ENCODE peak calls at places on chromosomes 13 and 19, in four cellular contexts. One of them, this sample, is unnamed.

GRCh38 chr19:38617764-38618589 is at the start of gene MAP4K1:
- DNase-seq in lower leg skin: peak; percentile 90
- DNase-seq in G401: peak; percentile 48
- DNase-seq in GM06990: peak; percentile 93
- DNase-seq in this sample: peak; percentile 58

GRCh38 chr19:10183926-10184325 is 10.8 kb downstream of the DNMT1 start:
- DNase-seq in GM06990: no peak
- DNase-seq in lower leg skin: no peak
- DNase-seq in G401: no peak
- DNase-seq in this sample: no peak

GRCh38 chr19:7871530-7872305 is 2.5 kb downstream of the PRR36 start:
- DNase-seq in GM06990: peak; percentile 86
- DNase-seq in G401: peak; percentile 80
- DNase-seq in lower leg skin: peak; percentile 96
- DNase-seq in this sample: peak; percentile 82

GRCh38 chr13:30441304-30441703 is 19.0 kb downstream of the UBE2L5 start:
- DNase-seq in G401: no peak
- DNase-seq in GM06990: peak; percentile 41
- DNase-seq in lower leg skin: no peak
- DNase-seq in this sample: no peak

GRCh38 chr13:100987993-100988392 is 313.4 kb upstream of the TMTC4 start:
- DNase-seq in GM06990: no peak
- DNase-seq in G401: peak; percentile 25
- DNase-seq in lower leg skin: no peak
- DNase-seq in this sample: no peak

GRCh38 chr13:83613524-83613923 is 268.8 kb downstream of the SLITRK1 start:
- DNase-seq in lower leg skin: no peak
- DNase-seq in G401: no peak
- DNase-seq in GM06990: no peak
- DNase-seq in this sample: no peak

GRCh38 chr19:58553799-58554493 is 959 bp downstream of the CHMP2A start:
- DNase-seq in GM06990: no peak
- DNase-seq in lower leg skin: peak; percentile 86
- DNase-seq in G401: no peak
- DNase-seq in this sample: no peak

GRCh38 chr19:36420961-36421748 is 2.7 kb upstream of the ZFP82 start:
- DNase-seq in G401: peak; percentile 41
- DNase-seq in lower leg skin: no peak
- DNase-seq in GM06990: peak; percentile 10
- DNase-seq in this sample: no peak

GRCh38 chr13:83085186-83085900 is 796.9 kb downstream of the SLITRK1 start:
- DNase-seq in lower leg skin: no peak
- DNase-seq in GM06990: no peak
- DNase-seq in G401: no peak
- DNase-seq in this sample: no peak

GRCh38 chr19:11435833-11436313 is 438 bp downstream of the PRKCSH start:
- DNase-seq in GM06990: no peak
- DNase-seq in G401: no peak
- DNase-seq in lower leg skin: no peak
- DNase-seq in this sample: no peak

GRCh38 chr19:39132344-39132969 is 6.9 kb downstream of the PAK4 start:
- DNase-seq in G401: no peak
- DNase-seq in GM06990: no peak
- DNase-seq in lower leg skin: no peak
- DNase-seq in this sample: no peak

GRCh38 chr19:47480658-47481057 is 3.4 kb downstream of the KPTN start:
- DNase-seq in G401: no peak
- DNase-seq in lower leg skin: no peak
- DNase-seq in GM06990: no peak
- DNase-seq in this sample: no peak

GRCh38 chr13:25180795-25181537 is 8.9 kb upstream of the AMER2 start:
- DNase-seq in GM06990: peak; percentile 65
- DNase-seq in lower leg skin: peak; percentile 20
- DNase-seq in G401: peak; percentile 85
- DNase-seq in this sample: no peak

GRCh38 chr19:7868671-7869452 is 5.3 kb downstream of the PRR36 start:
- DNase-seq in lower leg skin: peak; percentile 94
- DNase-seq in GM06990: peak; percentile 91
- DNase-seq in G401: peak; percentile 64
- DNase-seq in this sample: peak; percentile 78

GRCh38 chr19:58372311-58373133 is 8.3 kb downstream of the ZNF837 start:
- DNase-seq in G401: no peak
- DNase-seq in lower leg skin: no peak
- DNase-seq in GM06990: no peak
- DNase-seq in this sample: no peak

GRCh38 chr19:38831142-38831605 is 420 bp downstream of the ECH1 start:
- DNase-seq in lower leg skin: no peak
- DNase-seq in GM06990: no peak
- DNase-seq in G401: peak; percentile 50
- DNase-seq in this sample: no peak

GRCh38 chr13:93472296-93472695 is 245.7 kb downstream of the GPC6 start:
- DNase-seq in GM06990: no peak
- DNase-seq in lower leg skin: no peak
- DNase-seq in G401: no peak
- DNase-seq in this sample: no peak

GRCh38 chr19:4971424-4971793 is 2.5 kb downstream of the KDM4B start:
- DNase-seq in GM06990: no peak
- DNase-seq in G401: peak; percentile 66
- DNase-seq in lower leg skin: peak; percentile 91
- DNase-seq in this sample: no peak

GRCh38 chr19:44891016-44891882 is at the start of gene TOMM40:
- DNase-seq in G401: no peak
- DNase-seq in lower leg skin: peak; percentile 100
- DNase-seq in GM06990: no peak
- DNase-seq in this sample: no peak

GRCh38 chr19:31500540-31500830 is 151.2 kb upstream of the TSHZ3 start:
- DNase-seq in G401: no peak
- DNase-seq in GM06990: no peak
- DNase-seq in lower leg skin: peak; percentile 65
- DNase-seq in this sample: no peak

GRCh38 chr13:44668707-44669106 is 92.6 kb upstream of the TSC22D1 start:
- DNase-seq in G401: no peak
- DNase-seq in GM06990: peak; percentile 33
- DNase-seq in lower leg skin: no peak
- DNase-seq in this sample: no peak

GRCh38 chr13:40190656-40191100 is 475.8 kb downstream of the FOXO1 start:
- DNase-seq in GM06990: no peak
- DNase-seq in lower leg skin: no peak
- DNase-seq in G401: no peak
- DNase-seq in this sample: peak; percentile 75

GRCh38 chr19:35122687-35123551 is 7.3 kb downstream of the FXYD3 start:
- DNase-seq in GM06990: no peak
- DNase-seq in lower leg skin: no peak
- DNase-seq in G401: no peak
- DNase-seq in this sample: no peak

GRCh38 chr13:30581582-30581981 is 36.1 kb upstream of the USPL1 start:
- DNase-seq in GM06990: no peak
- DNase-seq in G401: no peak
- DNase-seq in lower leg skin: no peak
- DNase-seq in this sample: no peak

GRCh38 chr13:43019811-43020210 is 3.6 kb upstream of the DNAJC15 start:
- DNase-seq in lower leg skin: no peak
- DNase-seq in GM06990: no peak
- DNase-seq in G401: no peak
- DNase-seq in this sample: no peak